ENCODE peak calls at places on chromosomes 6 and 20, in six cellular contexts. T is activated naive CD8-positive, alpha-beta T cell treated with anti-CD3 and anti-CD28 coated beads, Interleukin-2, amount 10 ng/mL, durations not matched to agents 7 days and 5 days; Y is HEK293T; X is EL; Q is activated CD4-positive, alpha-beta T cell treated with anti-CD3 and anti-CD28 coated beads, Interleukin-2, amount 10 ng/mL, durations not matched to agents 7 days and 5 days; F is psoas muscle. B is an unnamed sample.

GRCh38 chr20:49929142-49929494 is 7.1 kb upstream of the RNF114 start:
- DNase-seq in Y (no peak), T (no peak), Q (no peak), X (no peak), F (no peak), B (no peak)

GRCh38 chr6:170286246-170286933 is 4.5 kb downstream of the DLL1 start:
- DNase-seq in Y (no peak), F (peak; percentile 69), T (no peak), Q (no peak), X (no peak), B (peak; percentile 97)

GRCh38 chr6:164554700-164555479 is 754.5 kb downstream of the C6orf118 start:
- DNase-seq in Q (no peak), T (no peak), F (no peak), Y (no peak), X (no peak), B (no peak)

GRCh38 chr6:106658469-106658868 is 29.1 kb downstream of the QRSL1 start:
- DNase-seq in F (no peak), T (no peak), Q (no peak), X (no peak), Y (no peak), B (no peak)

GRCh38 chr6:44267252-44267651 is 1.9 kb upstream of the NFKBIE start:
- DNase-seq in T (no peak), Q (no peak), Y (no peak), X (no peak), F (peak; percentile 13), B (no peak)

GRCh38 chr6:117601811-117602150 is 530 bp downstream of the GOPC start:
- DNase-seq in T (peak; percentile 51), Q (no peak), F (no peak), Y (no peak), X (no peak), B (no peak)

GRCh38 chr6:88358846-88359245 is 192.7 kb upstream of the CNR1 start:
- DNase-seq in Y (no peak), X (peak; percentile 48), T (no peak), F (no peak), Q (no peak), B (no peak)

GRCh38 chr6:25637946-25638345 is 14.1 kb upstream of the SCGN start:
- DNase-seq in Y (no peak), F (no peak), X (no peak), T (no peak), Q (no peak), B (no peak)

GRCh38 chr6:34240329-34241248 is 3.9 kb downstream of the HMGA1 start:
- DNase-seq in T (peak; percentile 16), X (no peak), Q (no peak), Y (peak; percentile 1), F (no peak), B (no peak)

GRCh38 chr6:134063121-134063965 is 10.9 kb upstream of the SLC2A12 start:
- DNase-seq in F (no peak), Q (no peak), T (no peak), X (no peak), Y (peak; percentile 31), B (no peak)

GRCh38 chr6:16698988-16699868 is 62.0 kb downstream of the ATXN1 start:
- DNase-seq in T (no peak), Q (no peak), X (peak; percentile 37), F (no peak), Y (no peak), B (no peak)

GRCh38 chr20:33993800-33994623 is at the start of gene RALY:
- DNase-seq in Y (peak; percentile 67), T (peak; percentile 94), X (peak; percentile 85), Q (peak; percentile 83), F (peak; percentile 88), B (peak; percentile 85)

GRCh38 chr6:42163941-42164340 is 9.2 kb upstream of the GUCA1A start:
- DNase-seq in X (no peak), Y (no peak), Q (no peak), F (no peak), T (no peak), B (no peak)

GRCh38 chr6:56691201-56691595 is 48.5 kb upstream of the DST start:
- DNase-seq in T (no peak), X (no peak), Y (no peak), Q (no peak), F (no peak), B (no peak)

GRCh38 chr6:15996030-15996429 is 132.9 kb upstream of the MYLIP start:
- DNase-seq in T (no peak), Q (no peak), Y (no peak), F (no peak), X (peak; percentile 25), B (no peak)

GRCh38 chr6:148451690-148452089 is 109.1 kb downstream of the SASH1 start:
- DNase-seq in X (peak; percentile 30), F (no peak), T (no peak), Q (peak; percentile 72), Y (no peak), B (no peak)

GRCh38 chr6:161226005-161226964 is 47.6 kb downstream of the AGPAT4 start:
- DNase-seq in Q (peak; percentile 44), F (no peak), Y (no peak), X (no peak), T (peak; percentile 34), B (no peak)

GRCh38 chr20:24337074-24337473 is 132.4 kb upstream of the SYNDIG1 start:
- DNase-seq in X (peak; percentile 82), T (no peak), Y (no peak), Q (no peak), F (no peak), B (no peak)

GRCh38 chr6:156809034-156809433 is 31.9 kb downstream of the ARID1B start:
- DNase-seq in T (no peak), X (peak; percentile 41), Y (no peak), F (no peak), Q (no peak), B (no peak)

GRCh38 chr20:7015257-7015656 is 247.8 kb downstream of the BMP2 start:
- DNase-seq in F (no peak), Y (no peak), Q (no peak), T (no peak), X (no peak), B (no peak)

GRCh38 chr6:156418253-156418652 is 358.9 kb upstream of the ARID1B start:
- DNase-seq in T (no peak), Y (no peak), Q (no peak), F (no peak), X (no peak), B (no peak)

GRCh38 chr6:134288538-134289203 is 29.2 kb downstream of the SGK1 start:
- DNase-seq in Y (no peak), Q (peak; percentile 9), F (no peak), T (no peak), X (peak; percentile 91), B (peak; percentile 6)

GRCh38 chr20:13765868-13766416 is 18.8 kb downstream of the ESF1 start:
- DNase-seq in Q (no peak), Y (no peak), T (no peak), F (no peak), X (no peak), B (no peak)

GRCh38 chr20:57568088-57568896 is 7.4 kb downstream of the PCK1 start:
- DNase-seq in T (no peak), Q (no peak), X (no peak), F (no peak), Y (no peak), B (no peak)

GRCh38 chr6:154615483-154616025 is 105.1 kb upstream of the CNKSR3 start:
- DNase-seq in Q (no peak), Y (peak; percentile 91), F (peak; percentile 60), X (peak; percentile 40), T (no peak), B (peak; percentile 98)

GRCh38 chr6:54772610-54773009 is 74.0 kb upstream of the FAM83B start:
- DNase-seq in F (no peak), T (no peak), X (no peak), Q (no peak), Y (no peak), B (no peak)

GRCh38 chr20:56247954-56248782 is at the start of gene MC3R:
- DNase-seq in Q (peak; percentile 52), F (no peak), X (peak; percentile 37), T (peak; percentile 41), Y (peak; percentile 53), B (peak; percentile 69)

B was measured in SJCRH30.